ENCODE peak calls at places on chromosomes 1 and 21, in ten cellular contexts. J is tibial nerve; K is ovary; G is effector memory CD4-positive, alpha-beta T cell; H is prostate gland; Z is OCI-LY7; M is K562; V is naive thymus-derived CD4-positive, alpha-beta T cell; W is CD4-positive, alpha-beta memory T cell; C is breast epithelium. Q is an unnamed sample.

GRCh38 chr1:82586473-82586872 is 785.7 kb downstream of the ADGRL2 start:
- DNase-seq in H (no peak), Z (no peak), V (no peak), W (no peak), J (peak; percentile 12), K (no peak), C (no peak), G (no peak), M (no peak), Q (no peak)

GRCh38 chr21:37202221-37202805 is 64.8 kb downstream of the VPS26C start:
- DNase-seq in M (no peak), J (no peak), G (no peak), Z (no peak), W (no peak), H (no peak), C (no peak), V (no peak), K (no peak), Q (no peak)

GRCh38 chr1:24933468-24933867 is 3.4 kb upstream of the RUNX3 start:
- DNase-seq in W (no peak), C (no peak), M (no peak), K (no peak), G (no peak), J (no peak), H (no peak), Z (no peak), V (no peak), Q (no peak)

GRCh38 chr1:111904478-111905218 is 84.8 kb downstream of the KCND3 start:
- DNase-seq in H (no peak), Z (no peak), M (no peak), W (no peak), K (no peak), J (no peak), V (no peak), G (no peak), C (no peak), Q (no peak)

GRCh38 chr1:94726981-94727685 is 93.0 kb upstream of the SLC44A3 start:
- DNase-seq in J (peak; percentile 1), C (no peak), V (no peak), G (no peak), K (no peak), W (no peak), M (no peak), H (no peak), Z (no peak), Q (no peak)

GRCh38 chr1:17874665-17875064 is 119.5 kb downstream of the ACTL8 start:
- DNase-seq in K (no peak), H (no peak), J (no peak), G (no peak), V (no peak), W (no peak), C (no peak), Z (no peak), M (no peak), Q (no peak)

GRCh38 chr1:52153898-52154297 is 12.0 kb downstream of the ZFYVE9 start:
- DNase-seq in V (no peak), Z (no peak), W (no peak), J (no peak), C (no peak), G (no peak), K (no peak), H (no peak), M (no peak), Q (no peak)

GRCh38 chr1:153842006-153842471 is 66.8 kb downstream of the SLC27A3 start:
- DNase-seq in K (no peak), V (no peak), G (no peak), M (no peak), H (no peak), C (no peak), Z (peak; percentile 52), J (no peak), W (no peak), Q (no peak)

GRCh38 chr1:46152021-46152420 is 19.6 kb upstream of the PIK3R3 start:
- DNase-seq in G (no peak), K (no peak), W (no peak), M (no peak), V (no peak), C (no peak), J (no peak), Z (no peak), H (no peak), Q (no peak)

GRCh38 chr1:183702087-183702812 is 49.1 kb upstream of the APOBEC4 start:
- DNase-seq in Z (no peak), V (no peak), G (no peak), C (no peak), J (no peak), M (no peak), H (no peak), W (no peak), K (no peak), Q (no peak)

GRCh38 chr1:150566589-150567340 is 12.6 kb downstream of the MCL1 start:
- DNase-seq in K (no peak), H (no peak), V (no peak), M (no peak), Z (no peak), G (no peak), W (no peak), C (no peak), J (no peak), Q (no peak)

GRCh38 chr1:152037920-152038658 is 1.3 kb upstream of the S100A11 start:
- DNase-seq in H (no peak), J (no peak), M (peak; percentile 20), C (no peak), Z (peak; percentile 59), W (no peak), V (no peak), G (no peak), K (no peak), Q (no peak)

GRCh38 chr1:203026666-203027663 is 674 bp downstream of the PPFIA4 start:
- DNase-seq in V (no peak), K (peak; percentile 57), G (no peak), H (no peak), Z (no peak), M (no peak), C (no peak), J (no peak), W (no peak), Q (no peak)

GRCh38 chr1:203031467-203031866 is 5.2 kb downstream of the PPFIA4 start:
- DNase-seq in Z (no peak), H (no peak), C (no peak), J (no peak), G (no peak), K (no peak), W (no peak), V (no peak), M (peak; percentile 58), Q (no peak)

GRCh38 chr1:203025721-203026665 is at the start of gene PPFIA4:
- DNase-seq in K (peak; percentile 92), M (peak; percentile 95), G (peak; percentile 77), C (peak; percentile 80), H (peak; percentile 78), Z (peak; percentile 31), J (peak; percentile 58), V (peak; percentile 84), W (peak; percentile 85), Q (peak; percentile 90)

GRCh38 chr1:203028067-203028783 is 1.9 kb downstream of the PPFIA4 start:
- DNase-seq in V (no peak), J (no peak), H (no peak), C (no peak), Z (no peak), W (no peak), K (no peak), M (no peak), G (no peak), Q (no peak)

GRCh38 chr1:203028784-203029553 is 2.7 kb downstream of the PPFIA4 start:
- DNase-seq in J (no peak), W (no peak), K (no peak), V (no peak), C (no peak), G (no peak), M (no peak), H (no peak), Z (no peak), Q (no peak)
- H3K27ac ChIP-seq in J (no peak overlapping the region), W (no peak overlapping the region), K (no peak overlapping the region), V (no peak overlapping the region), C (no peak overlapping the region), G (no peak overlapping the region), M (no peak overlapping the region), H (no peak overlapping the region), Z (no peak overlapping the region), Q (peak overlapping the region; percentile 66)

DNA sequence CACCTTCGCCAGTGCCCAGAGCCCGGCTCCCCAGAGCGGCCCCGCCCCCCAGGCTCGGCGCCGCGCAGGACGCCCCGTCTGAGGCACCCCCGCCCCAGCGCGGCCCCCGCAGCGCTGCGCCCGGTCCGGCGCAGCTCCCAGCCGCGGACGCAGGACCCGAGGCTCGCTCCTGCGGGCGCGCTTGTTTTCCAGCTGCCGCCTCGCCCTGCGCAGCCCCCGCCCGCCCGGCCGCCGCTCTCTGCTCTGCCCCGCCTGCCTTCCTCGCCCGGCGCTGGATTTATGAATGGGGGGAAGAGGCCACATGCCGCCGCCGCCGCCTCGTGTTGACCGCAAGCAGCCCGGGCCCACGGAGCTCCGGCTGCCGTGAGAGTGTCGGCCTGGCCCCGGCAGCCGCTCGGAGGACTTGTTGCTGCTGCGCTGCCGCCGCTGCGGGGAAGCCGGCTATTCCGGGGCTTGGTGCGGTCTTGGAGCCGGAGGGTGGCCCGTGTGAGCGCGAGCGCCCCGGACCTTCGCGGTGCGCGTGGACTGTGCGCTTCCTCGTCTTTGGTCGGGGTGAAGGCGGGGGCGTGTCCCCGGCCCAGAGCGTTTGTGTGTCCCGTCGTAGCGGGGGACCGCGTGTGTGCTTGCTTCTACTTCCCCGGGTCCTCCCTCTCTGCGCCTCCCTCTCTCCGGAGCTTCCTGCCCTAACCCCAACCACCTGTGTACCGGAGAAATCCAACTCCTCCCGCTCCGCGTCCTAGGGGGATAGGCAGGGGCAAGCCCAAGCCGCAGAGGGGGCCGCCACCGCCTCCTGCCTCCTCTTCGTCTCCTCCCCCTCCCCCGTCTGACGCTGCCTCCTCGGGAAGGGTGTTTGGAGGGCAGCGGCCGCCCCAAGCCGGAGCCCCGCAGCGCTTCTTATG is 739 bp downstream of the KCNC4 start:
- DNase-seq in V (peak; percentile 60), Z (peak; percentile 58), K (peak; percentile 70), G (peak; percentile 26), J (peak; percentile 23), H (peak; percentile 31), C (peak; percentile 47), W (peak; percentile 65), M (peak; percentile 58), Q (peak; percentile 84)
- H3K27ac ChIP-seq in V (peak overlapping the region; percentile 89), Z (peak overlapping the region; percentile 33), K (peak overlapping the region; percentile 60), G (peak overlapping the region; percentile 62), J (peak overlapping the region; percentile 92), H (peak overlapping the region; percentile 75), C (peak overlapping the region; percentile 95), W (peak overlapping the region; percentile 51), M (no peak overlapping the region), Q (peak overlapping the region; percentile 89)

DNA sequence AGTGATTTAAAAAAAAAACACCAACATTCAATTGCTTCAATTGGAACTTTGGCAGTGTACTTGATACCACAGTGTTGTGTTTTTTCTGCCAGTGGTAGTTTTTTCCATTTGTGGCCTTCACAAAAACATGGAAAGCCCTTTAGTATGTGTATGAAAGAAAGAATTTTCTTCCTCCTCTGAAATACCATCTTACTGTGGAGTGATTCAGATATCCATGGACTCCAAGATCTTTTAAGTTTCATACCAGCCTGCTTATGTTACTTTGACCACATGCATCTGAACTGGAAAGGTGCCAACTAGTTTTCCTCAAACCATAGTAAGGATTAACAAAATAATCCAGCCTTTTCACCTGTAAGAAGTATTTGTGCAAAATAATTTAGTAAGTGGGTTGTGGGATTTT is 3.4 kb downstream of the PPP2R5A start:
- DNase-seq in H (no peak), W (no peak), C (no peak), G (no peak), J (no peak), M (peak; percentile 49), K (no peak), V (no peak), Z (no peak), Q (no peak)
- H3K27ac ChIP-seq in H (no peak overlapping the region), W (no peak overlapping the region), C (no peak overlapping the region), G (no peak overlapping the region), J (no peak overlapping the region), M (no peak overlapping the region), K (no peak overlapping the region), V (peak overlapping the region; percentile 27), Z (no peak overlapping the region), Q (peak overlapping the region; percentile 34)

GRCh38 chr1:22609291-22609690 is 27.1 kb upstream of the C1QA start:
- DNase-seq in M (no peak), C (no peak), W (no peak), V (no peak), H (no peak), K (no peak), Z (no peak), G (no peak), J (no peak), Q (no peak)
- H3K27ac ChIP-seq in M (no peak overlapping the region), C (no peak overlapping the region), W (no peak overlapping the region), V (no peak overlapping the region), H (no peak overlapping the region), K (no peak overlapping the region), Z (no peak overlapping the region), G (no peak overlapping the region), J (no peak overlapping the region), Q (no peak overlapping the region)

Q was measured in ascending aorta.